ENCODE peak calls at places on chromosomes 6 and 20, in four cellular contexts. One of them, this sample, is unnamed.

GRCh38 chr6:155372256-155372655 is 58.0 kb upstream of the TFB1M start:
- DNase-seq in transverse colon: no peak
- DNase-seq in lower lobe of right lung: no peak
- DNase-seq in GM12878: no peak
- DNase-seq in this sample: no peak

GRCh38 chr6:99066041-99066440 is 118.3 kb upstream of the FBXL4 start:
- DNase-seq in transverse colon: no peak
- DNase-seq in lower lobe of right lung: no peak
- DNase-seq in GM12878: no peak
- DNase-seq in this sample: no peak

GRCh38 chr6:98416027-98416426 is 418.3 kb upstream of the POU3F2 start:
- DNase-seq in transverse colon: no peak
- DNase-seq in lower lobe of right lung: no peak
- DNase-seq in GM12878: no peak
- DNase-seq in this sample: no peak

GRCh38 chr20:17806739-17807441 is 107.1 kb downstream of the BANF2 start:
- DNase-seq in transverse colon: peak
- DNase-seq in lower lobe of right lung: no peak
- DNase-seq in GM12878: no peak
- DNase-seq in this sample: no peak

GRCh38 chr6:18997375-18997826 is 610.3 kb downstream of the RNF144B start:
- DNase-seq in transverse colon: no peak
- DNase-seq in lower lobe of right lung: no peak
- DNase-seq in GM12878: no peak
- DNase-seq in this sample: peak

GRCh38 chr20:18666803-18667460 is 79.1 kb downstream of the DTD1 start:
- DNase-seq in transverse colon: no peak
- DNase-seq in lower lobe of right lung: no peak
- DNase-seq in GM12878: no peak
- DNase-seq in this sample: no peak

GRCh38 chr20:61263084-61263695 is 11.1 kb downstream of the CDH4 start:
- DNase-seq in transverse colon: no peak
- DNase-seq in lower lobe of right lung: no peak
- DNase-seq in GM12878: no peak
- DNase-seq in this sample: no peak

GRCh38 chr6:142266060-142266459 is 35.7 kb upstream of the ADGRG6 start:
- DNase-seq in transverse colon: no peak
- DNase-seq in lower lobe of right lung: no peak
- DNase-seq in GM12878: no peak
- DNase-seq in this sample: no peak

GRCh38 chr6:40293824-40294188 is 293.4 kb downstream of the LRFN2 start:
- DNase-seq in transverse colon: no peak
- DNase-seq in lower lobe of right lung: no peak
- DNase-seq in GM12878: no peak
- DNase-seq in this sample: no peak

GRCh38 chr20:8812818-8813217 is 256.1 kb upstream of the PLCB4 start:
- DNase-seq in transverse colon: no peak
- DNase-seq in lower lobe of right lung: peak
- DNase-seq in GM12878: no peak
- DNase-seq in this sample: no peak

GRCh38 chr6:38034269-38034914 is 214.9 kb downstream of the ZFAND3 start:
- DNase-seq in transverse colon: no peak
- DNase-seq in lower lobe of right lung: no peak
- DNase-seq in GM12878: no peak
- DNase-seq in this sample: no peak

GRCh38 chr6:28215425-28215824 is 9.7 kb upstream of the ZSCAN9 start:
- DNase-seq in transverse colon: peak
- DNase-seq in lower lobe of right lung: no peak
- DNase-seq in GM12878: no peak
- DNase-seq in this sample: no peak

GRCh38 chr20:62910217-62910766 is 16.0 kb downstream of the DIDO1 start:
- DNase-seq in transverse colon: no peak
- DNase-seq in lower lobe of right lung: peak
- DNase-seq in GM12878: no peak
- DNase-seq in this sample: no peak

GRCh38 chr6:11585426-11586016 is 48.0 kb downstream of the TMEM170B start:
- DNase-seq in transverse colon: no peak
- DNase-seq in lower lobe of right lung: no peak
- DNase-seq in GM12878: peak
- DNase-seq in this sample: peak

GRCh38 chr20:58897493-58897892 is 45.0 kb downstream of the GNAS start:
- DNase-seq in transverse colon: no peak
- DNase-seq in lower lobe of right lung: no peak
- DNase-seq in GM12878: no peak
- DNase-seq in this sample: no peak
- TF ChIP-seq CTCF in transverse colon: no peak
- TF ChIP-seq CTCF in lower lobe of right lung: no peak
- TF ChIP-seq CTCF in GM12878: no peak
- TF ChIP-seq CTCF in this sample: no peak

GRCh38 chr20:57287007-57287810 is 20.8 kb upstream of the BMP7 start:
- DNase-seq in transverse colon: no peak
- DNase-seq in lower lobe of right lung: no peak
- DNase-seq in GM12878: no peak
- DNase-seq in this sample: no peak
- H3K27ac ChIP-seq in transverse colon: no peak
- H3K27ac ChIP-seq in lower lobe of right lung: no peak
- H3K27ac ChIP-seq in GM12878: no peak
- H3K27ac ChIP-seq in this sample: no peak

GRCh38 chr20:53162251-53162835 is 190.2 kb downstream of the TSHZ2 start:
- DNase-seq in transverse colon: peak
- DNase-seq in lower lobe of right lung: no peak
- DNase-seq in GM12878: no peak
- DNase-seq in this sample: peak
- TF ChIP-seq CTCF in transverse colon: no peak
- TF ChIP-seq CTCF in lower lobe of right lung: no peak
- TF ChIP-seq CTCF in GM12878: no peak
- TF ChIP-seq CTCF in this sample: peak

DNA sequence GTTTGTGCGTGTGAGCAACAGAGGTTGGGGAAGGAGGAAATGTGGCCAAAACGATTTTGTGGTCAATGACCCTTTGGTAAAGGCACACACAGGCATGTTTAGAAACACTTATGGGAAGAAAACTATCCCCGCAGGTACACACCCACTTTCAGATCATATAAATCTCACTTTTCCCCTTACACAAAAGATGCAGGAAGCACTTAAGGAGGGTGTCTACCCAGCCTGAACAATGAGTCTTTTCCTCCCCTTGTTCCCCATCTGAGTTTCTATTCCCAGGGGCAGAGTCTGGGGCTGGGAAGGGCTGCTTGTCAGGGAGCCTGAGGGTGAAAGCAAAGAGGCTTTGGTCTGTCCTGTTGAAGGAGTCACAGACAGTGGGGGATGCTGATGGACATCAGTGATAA is 193.2 kb upstream of the SALL4 start:
- DNase-seq in transverse colon: no peak
- DNase-seq in lower lobe of right lung: no peak
- DNase-seq in GM12878: no peak
- DNase-seq in this sample: no peak
- H3K27ac ChIP-seq in transverse colon: no peak
- H3K27ac ChIP-seq in lower lobe of right lung: no peak
- H3K27ac ChIP-seq in GM12878: no peak
- H3K27ac ChIP-seq in this sample: no peak

This sample was measured in RWPE1.